ENCODE peak calls at places on chromosome 18, in six cellular contexts. One of them, this sample, is unnamed. For H3K4me1, the result is how much of the 10 kb centered on the place peaks cover.

GRCh38 chr18:69215151-69215550 is 185.5 kb upstream of the DOK6 start:
- DNase-seq in OCI-LY7: no peak
- DNase-seq in HCT116: no peak
- DNase-seq in heart left ventricle: no peak
- DNase-seq in fibroblast of lung: no peak
- DNase-seq in SK-N-SH: no peak
- DNase-seq in this sample: no peak

GRCh38 chr18:11849279-11849678 is 1.9 kb upstream of the CHMP1B start:
- DNase-seq in OCI-LY7: no peak
- DNase-seq in HCT116: no peak
- DNase-seq in heart left ventricle: no peak
- DNase-seq in fibroblast of lung: no peak
- DNase-seq in SK-N-SH: no peak
- DNase-seq in this sample: peak

GRCh38 chr18:11520536-11520935 is 88.9 kb upstream of the SLC35G4 start:
- DNase-seq in OCI-LY7: no peak
- DNase-seq in HCT116: no peak
- DNase-seq in heart left ventricle: no peak
- DNase-seq in fibroblast of lung: peak
- DNase-seq in SK-N-SH: no peak
- DNase-seq in this sample: no peak

GRCh38 chr18:31042391-31043181 is at the start of gene DSC3:
- DNase-seq in OCI-LY7: no peak
- DNase-seq in HCT116: no peak
- DNase-seq in heart left ventricle: no peak
- DNase-seq in fibroblast of lung: peak
- DNase-seq in SK-N-SH: peak
- DNase-seq in this sample: no peak

GRCh38 chr18:72768681-72769229 is 99.0 kb downstream of the NETO1 start:
- DNase-seq in OCI-LY7: no peak
- DNase-seq in HCT116: no peak
- DNase-seq in heart left ventricle: no peak
- DNase-seq in fibroblast of lung: no peak
- DNase-seq in SK-N-SH: no peak
- DNase-seq in this sample: no peak

GRCh38 chr18:47932603-47933002 is 2.1 kb upstream of the SMAD2 start:
- DNase-seq in OCI-LY7: no peak
- DNase-seq in HCT116: no peak
- DNase-seq in heart left ventricle: no peak
- DNase-seq in fibroblast of lung: no peak
- DNase-seq in SK-N-SH: no peak
- DNase-seq in this sample: no peak

GRCh38 chr18:55405655-55406373 is 182.2 kb downstream of the TCF4 start:
- DNase-seq in OCI-LY7: no peak
- DNase-seq in HCT116: no peak
- DNase-seq in heart left ventricle: peak
- DNase-seq in fibroblast of lung: peak
- DNase-seq in SK-N-SH: peak
- DNase-seq in this sample: peak

GRCh38 chr18:48954837-48955527 is 4.2 kb upstream of the SMAD7 start:
- DNase-seq in OCI-LY7: no peak
- DNase-seq in HCT116: no peak
- DNase-seq in heart left ventricle: no peak
- DNase-seq in fibroblast of lung: no peak
- DNase-seq in SK-N-SH: no peak
- DNase-seq in this sample: no peak

GRCh38 chr18:26574958-26575864 is 26.9 kb upstream of the KCTD1 start:
- DNase-seq in OCI-LY7: no peak
- DNase-seq in HCT116: no peak
- DNase-seq in heart left ventricle: peak
- DNase-seq in fibroblast of lung: peak
- DNase-seq in SK-N-SH: peak
- DNase-seq in this sample: no peak

GRCh38 chr18:27188309-27188708 is 3.2 kb upstream of the CHST9 start:
- DNase-seq in OCI-LY7: no peak
- DNase-seq in HCT116: no peak
- DNase-seq in heart left ventricle: no peak
- DNase-seq in fibroblast of lung: no peak
- DNase-seq in SK-N-SH: no peak
- DNase-seq in this sample: no peak

GRCh38 chr18:41371718-41372117 is 583.3 kb upstream of the PIK3C3 start:
- DNase-seq in OCI-LY7: no peak
- DNase-seq in HCT116: no peak
- DNase-seq in heart left ventricle: no peak
- DNase-seq in fibroblast of lung: peak
- DNase-seq in SK-N-SH: peak
- DNase-seq in this sample: no peak

GRCh38 chr18:987325-988186 is 82.9 kb downstream of the ADCYAP1 start:
- DNase-seq in OCI-LY7: no peak
- DNase-seq in HCT116: no peak
- DNase-seq in heart left ventricle: no peak
- DNase-seq in fibroblast of lung: peak
- DNase-seq in SK-N-SH: no peak
- DNase-seq in this sample: no peak

GRCh38 chr18:984004-984403 is 79.3 kb downstream of the ADCYAP1 start:
- DNase-seq in OCI-LY7: no peak
- DNase-seq in HCT116: no peak
- DNase-seq in heart left ventricle: no peak
- DNase-seq in fibroblast of lung: peak
- DNase-seq in SK-N-SH: no peak
- DNase-seq in this sample: no peak

GRCh38 chr18:986552-986951 is 81.9 kb downstream of the ADCYAP1 start:
- DNase-seq in OCI-LY7: no peak
- DNase-seq in HCT116: no peak
- DNase-seq in heart left ventricle: no peak
- DNase-seq in fibroblast of lung: no peak
- DNase-seq in SK-N-SH: no peak
- DNase-seq in this sample: no peak

GRCh38 chr18:986071-986470 is 81.4 kb downstream of the ADCYAP1 start:
- DNase-seq in OCI-LY7: no peak
- DNase-seq in HCT116: no peak
- DNase-seq in heart left ventricle: no peak
- DNase-seq in fibroblast of lung: peak
- DNase-seq in SK-N-SH: no peak
- DNase-seq in this sample: no peak

DNA sequence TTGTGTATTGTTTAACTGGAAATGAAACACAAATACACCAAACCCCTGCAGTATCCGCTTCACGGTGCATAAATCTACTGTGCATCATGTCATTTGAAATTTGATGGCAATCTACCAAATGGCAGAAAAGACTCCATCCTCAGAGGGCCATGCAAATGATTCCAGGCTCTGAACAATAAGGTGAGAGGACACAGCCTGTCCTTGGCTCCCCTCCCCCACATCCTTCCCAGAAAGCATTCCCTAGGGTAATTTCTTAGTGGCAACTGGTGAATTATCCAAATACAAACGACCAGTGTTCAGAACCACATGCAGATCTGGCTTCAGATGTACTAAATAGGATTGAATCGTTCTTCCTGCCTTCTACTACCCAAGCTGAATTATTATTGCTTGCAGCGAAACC is 80.6 kb downstream of the ADCYAP1 start:
- DNase-seq in OCI-LY7: no peak
- DNase-seq in HCT116: no peak
- DNase-seq in heart left ventricle: no peak
- DNase-seq in fibroblast of lung: no peak
- DNase-seq in SK-N-SH: no peak
- DNase-seq in this sample: no peak
- H3K27ac ChIP-seq in OCI-LY7: no peak
- H3K27ac ChIP-seq in HCT116: no peak
- H3K27ac ChIP-seq in heart left ventricle: no peak
- H3K27ac ChIP-seq in fibroblast of lung: no peak
- H3K27ac ChIP-seq in SK-N-SH: no peak
- H3K27ac ChIP-seq in this sample: peak

GRCh38 chr18:75253043-75253442 is 42.4 kb downstream of the TSHZ1 start:
- DNase-seq in OCI-LY7: no peak
- DNase-seq in HCT116: no peak
- DNase-seq in heart left ventricle: no peak
- DNase-seq in fibroblast of lung: no peak
- DNase-seq in SK-N-SH: no peak
- DNase-seq in this sample: no peak

GRCh38 chr18:75250471-75250821 is 39.8 kb downstream of the TSHZ1 start:
- DNase-seq in OCI-LY7: no peak
- DNase-seq in HCT116: no peak
- DNase-seq in heart left ventricle: no peak
- DNase-seq in fibroblast of lung: no peak
- DNase-seq in SK-N-SH: no peak
- DNase-seq in this sample: no peak

GRCh38 chr18:75249672-75250470 is 39.3 kb downstream of the TSHZ1 start:
- DNase-seq in OCI-LY7: peak
- DNase-seq in HCT116: no peak
- DNase-seq in heart left ventricle: no peak
- DNase-seq in fibroblast of lung: no peak
- DNase-seq in SK-N-SH: no peak
- DNase-seq in this sample: no peak

GRCh38 chr18:75252136-75252535 is 41.5 kb downstream of the TSHZ1 start:
- DNase-seq in OCI-LY7: no peak
- DNase-seq in HCT116: no peak
- DNase-seq in heart left ventricle: no peak
- DNase-seq in fibroblast of lung: no peak
- DNase-seq in SK-N-SH: no peak
- DNase-seq in this sample: no peak

DNA sequence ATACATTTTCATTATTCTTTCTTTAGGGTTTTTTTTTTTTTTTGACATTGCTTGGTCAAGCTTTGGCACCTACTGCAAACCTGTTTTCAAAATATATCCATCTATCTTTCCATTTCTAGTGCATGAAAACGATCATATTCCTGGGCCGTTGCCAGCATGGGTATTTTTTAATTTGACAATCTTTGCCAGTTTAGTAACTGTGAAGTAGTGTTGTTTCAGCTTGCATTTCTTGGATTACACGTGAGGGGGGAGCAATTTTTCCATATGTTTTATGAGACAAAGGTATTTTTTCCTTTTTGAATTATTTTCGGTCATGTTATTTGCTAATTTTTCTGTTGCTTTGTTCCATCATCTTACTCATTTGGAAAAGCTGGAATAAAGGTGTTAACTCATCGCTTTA is 40.9 kb downstream of the TSHZ1 start:
- DNase-seq in OCI-LY7: no peak
- DNase-seq in HCT116: no peak
- DNase-seq in heart left ventricle: no peak
- DNase-seq in fibroblast of lung: no peak
- DNase-seq in SK-N-SH: no peak
- DNase-seq in this sample: no peak
- H3K4me1 ChIP-seq in OCI-LY7: under half
- H3K4me1 ChIP-seq in HCT116: under half
- H3K4me1 ChIP-seq in heart left ventricle: under half
- H3K4me1 ChIP-seq in fibroblast of lung: under half
- H3K4me1 ChIP-seq in SK-N-SH: under half
- H3K4me1 ChIP-seq in this sample: under half

DNA sequence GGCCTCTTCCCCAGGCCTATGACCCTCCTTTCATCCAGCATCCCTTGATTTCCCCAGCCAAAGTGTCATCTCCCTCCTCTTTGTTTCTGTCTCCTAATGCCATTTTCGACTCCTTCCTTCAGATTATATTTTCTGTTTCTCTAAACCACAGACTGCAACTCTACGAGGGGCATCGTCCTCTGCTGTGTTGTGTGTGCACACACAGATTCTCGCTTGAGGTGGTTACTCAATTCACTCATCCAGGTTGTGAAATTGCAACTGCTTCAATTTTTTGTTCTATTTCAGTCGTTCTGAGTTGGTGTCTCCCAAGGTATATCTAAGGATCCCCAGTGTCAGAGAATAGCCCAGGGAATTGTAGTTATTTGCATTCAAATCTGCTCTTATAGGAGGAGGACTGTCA is 113.5 kb upstream of the NDUFV2 start:
- DNase-seq in OCI-LY7: no peak
- DNase-seq in HCT116: no peak
- DNase-seq in heart left ventricle: no peak
- DNase-seq in fibroblast of lung: no peak
- DNase-seq in SK-N-SH: no peak
- DNase-seq in this sample: no peak
- H3K27ac ChIP-seq in OCI-LY7: no peak
- H3K27ac ChIP-seq in HCT116: no peak
- H3K27ac ChIP-seq in heart left ventricle: no peak
- H3K27ac ChIP-seq in fibroblast of lung: no peak
- H3K27ac ChIP-seq in SK-N-SH: no peak
- H3K27ac ChIP-seq in this sample: no peak

GRCh38 chr18:46158498-46158897 is 54.3 kb downstream of the HAUS1 start:
- DNase-seq in OCI-LY7: no peak
- DNase-seq in HCT116: no peak
- DNase-seq in heart left ventricle: no peak
- DNase-seq in fibroblast of lung: peak
- DNase-seq in SK-N-SH: no peak
- DNase-seq in this sample: no peak
- H3K4me1 ChIP-seq in OCI-LY7: under half
- H3K4me1 ChIP-seq in HCT116: under half
- H3K4me1 ChIP-seq in heart left ventricle: under half
- H3K4me1 ChIP-seq in fibroblast of lung: under half
- H3K4me1 ChIP-seq in SK-N-SH: under half
- H3K4me1 ChIP-seq in this sample: under half

DNA sequence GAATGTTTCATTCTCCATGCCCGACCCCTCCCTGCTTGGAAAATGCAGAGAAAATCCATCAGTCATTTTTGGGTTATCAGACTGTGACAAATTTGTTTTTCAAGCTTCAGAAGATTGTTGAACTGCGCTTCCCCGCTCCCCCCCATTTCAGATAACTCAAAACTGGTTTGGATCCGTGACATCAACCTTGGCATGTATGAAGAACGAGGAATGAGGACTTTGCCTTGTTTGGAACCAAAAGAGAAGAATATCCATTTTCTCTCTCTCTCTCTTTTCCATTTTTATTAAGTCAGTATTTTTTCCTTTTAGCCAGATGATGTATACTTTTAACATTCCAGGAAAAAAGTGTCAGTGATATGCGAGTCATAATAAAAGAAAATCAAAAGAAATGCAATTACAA is 171.6 kb downstream of the BCL2 start:
- DNase-seq in OCI-LY7: no peak
- DNase-seq in HCT116: no peak
- DNase-seq in heart left ventricle: no peak
- DNase-seq in fibroblast of lung: no peak
- DNase-seq in SK-N-SH: no peak
- DNase-seq in this sample: no peak
- H3K27ac ChIP-seq in OCI-LY7: no peak
- H3K27ac ChIP-seq in HCT116: no peak
- H3K27ac ChIP-seq in heart left ventricle: no peak
- H3K27ac ChIP-seq in fibroblast of lung: no peak
- H3K27ac ChIP-seq in SK-N-SH: no peak
- H3K27ac ChIP-seq in this sample: peak

GRCh38 chr18:22167091-22167470 is 2.3 kb upstream of the GATA6 start:
- DNase-seq in OCI-LY7: no peak
- DNase-seq in HCT116: no peak
- DNase-seq in heart left ventricle: no peak
- DNase-seq in fibroblast of lung: no peak
- DNase-seq in SK-N-SH: no peak
- DNase-seq in this sample: peak
- H3K4me1 ChIP-seq in OCI-LY7: under half
- H3K4me1 ChIP-seq in HCT116: under half
- H3K4me1 ChIP-seq in heart left ventricle: under half
- H3K4me1 ChIP-seq in fibroblast of lung: under half
- H3K4me1 ChIP-seq in SK-N-SH: under half
- H3K4me1 ChIP-seq in this sample: under half

GRCh38 chr18:59902993-59903610 is 3.3 kb downstream of the PMAIP1 start:
- DNase-seq in OCI-LY7: no peak
- DNase-seq in HCT116: no peak
- DNase-seq in heart left ventricle: no peak
- DNase-seq in fibroblast of lung: no peak
- DNase-seq in SK-N-SH: no peak
- DNase-seq in this sample: no peak
- H3K27ac ChIP-seq in OCI-LY7: no peak
- H3K27ac ChIP-seq in HCT116: no peak
- H3K27ac ChIP-seq in heart left ventricle: no peak
- H3K27ac ChIP-seq in fibroblast of lung: no peak
- H3K27ac ChIP-seq in SK-N-SH: peak
- H3K27ac ChIP-seq in this sample: no peak

GRCh38 chr18:9824474-9824832 is 61.3 kb upstream of the TXNDC2 start:
- DNase-seq in OCI-LY7: no peak
- DNase-seq in HCT116: no peak
- DNase-seq in heart left ventricle: peak
- DNase-seq in fibroblast of lung: peak
- DNase-seq in SK-N-SH: no peak
- DNase-seq in this sample: peak
- H3K4me1 ChIP-seq in OCI-LY7: under half
- H3K4me1 ChIP-seq in HCT116: half or more
- H3K4me1 ChIP-seq in heart left ventricle: under half
- H3K4me1 ChIP-seq in fibroblast of lung: under half
- H3K4me1 ChIP-seq in SK-N-SH: under half
- H3K4me1 ChIP-seq in this sample: under half

This sample was measured in right atrium auricular region.